ENCODE peak calls at places on chromosomes 12 and 14, in ten cellular contexts. I is IMR-90, G is heart left ventricle, M is prostate gland, C is stomach, X is upper lobe of left lung, W is A549, S is right lobe of liver, R is esophagus squamous epithelium, T is adrenal gland. U is an unnamed sample.

GRCh38 chr14:24974591-24975374 is 75.2 kb downstream of the STXBP6 start:
- DNase-seq in I (no peak), G (no peak), M (no peak), C (no peak), X (no peak), W (no peak), S (no peak), R (no peak), T (no peak), U (no peak)

GRCh38 chr12:55932546-55932919 is 1.6 kb downstream of the DGKA start:
- DNase-seq in I (peak), G (no peak), M (no peak), C (no peak), X (no peak), W (no peak), S (no peak), R (no peak), T (no peak), U (peak)

GRCh38 chr14:31232081-31232480 is 24.5 kb upstream of the HECTD1 start:
- DNase-seq in I (no peak), G (no peak), M (no peak), C (peak), X (no peak), W (no peak), S (no peak), R (no peak), T (no peak), U (peak)

GRCh38 chr14:50008562-50009355 is 107.6 kb downstream of the VCPKMT start:
- DNase-seq in I (peak), G (no peak), M (no peak), C (no peak), X (no peak), W (no peak), S (no peak), R (no peak), T (no peak), U (no peak)

GRCh38 chr14:23299558-23299957 is 3.1 kb downstream of the PPP1R3E start:
- DNase-seq in I (peak), G (no peak), M (no peak), C (no peak), X (no peak), W (peak), S (no peak), R (no peak), T (no peak), U (peak)

GRCh38 chr12:103505371-103506236 is 9.8 kb upstream of the C12orf42 start:
- DNase-seq in I (no peak), G (no peak), M (no peak), C (no peak), X (no peak), W (no peak), S (no peak), R (no peak), T (no peak), U (no peak)

GRCh38 chr14:30864934-30865333 is 9.4 kb upstream of the COCH start:
- DNase-seq in I (no peak), G (no peak), M (no peak), C (no peak), X (no peak), W (no peak), S (no peak), R (no peak), T (no peak), U (no peak)

GRCh38 chr12:54984602-54985376 is at the start of gene TESPA1:
- DNase-seq in I (no peak), G (peak), M (peak), C (peak), X (no peak), W (no peak), S (peak), R (peak), T (peak), U (peak)

GRCh38 chr14:34098045-34098984 is 147.4 kb upstream of the EGLN3 start:
- DNase-seq in I (peak), G (peak), M (peak), C (peak), X (no peak), W (peak), S (no peak), R (no peak), T (peak), U (peak)

GRCh38 chr14:50335389-50335788 is 23.3 kb downstream of the DMAC2L start:
- DNase-seq in I (peak), G (peak), M (peak), C (no peak), X (no peak), W (no peak), S (no peak), R (no peak), T (peak), U (no peak)

GRCh38 chr12:131698286-131698685 is 12.6 kb upstream of the SFSWAP start:
- DNase-seq in I (no peak), G (no peak), M (no peak), C (no peak), X (no peak), W (no peak), S (peak), R (no peak), T (no peak), U (no peak)

GRCh38 chr12:59736786-59737185 is 141.0 kb downstream of the SLC16A7 start:
- DNase-seq in I (peak), G (no peak), M (no peak), C (no peak), X (no peak), W (no peak), S (no peak), R (no peak), T (peak), U (peak)
- TF ChIP-seq POLR2A in I (no peak), G (no peak), M (no peak), C (no peak), X (no peak), W (no peak), S (no peak), R (no peak), T (no peak), U (no peak)

DNA sequence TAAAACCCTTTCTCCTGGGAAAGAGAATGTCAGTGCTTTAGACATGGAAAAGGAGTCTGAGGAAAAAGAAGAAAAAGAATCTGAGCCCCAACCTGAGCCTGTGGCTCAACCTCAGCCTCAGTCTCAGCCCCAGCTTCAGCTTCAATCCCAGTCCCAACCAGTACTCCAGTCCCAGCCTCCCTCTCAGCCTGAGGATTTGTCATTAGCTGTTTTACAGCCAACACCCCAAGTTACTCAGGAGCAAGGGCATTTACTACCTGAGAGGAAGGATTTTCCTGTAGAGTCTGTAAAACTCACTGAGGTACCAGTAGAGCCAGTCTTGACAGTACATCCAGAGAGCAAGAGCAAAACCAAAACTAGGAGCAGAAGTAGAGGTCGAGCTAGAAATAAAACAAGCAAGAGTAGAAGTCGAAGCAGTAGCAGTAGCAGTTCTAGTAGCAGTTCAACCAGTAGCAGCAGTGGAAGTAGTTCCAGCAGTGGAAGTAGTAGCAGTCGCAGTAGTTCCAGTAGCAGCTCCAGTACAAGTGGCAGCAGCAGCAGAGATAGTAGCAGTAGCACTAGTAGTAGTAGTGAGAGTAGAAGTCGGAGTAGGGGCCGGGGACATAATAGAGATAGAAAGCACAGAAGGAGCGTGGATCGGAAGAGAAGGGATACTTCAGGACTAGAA is 6.1 kb downstream of the PNN start:
- DNase-seq in I (no peak), G (no peak), M (no peak), C (no peak), X (no peak), W (no peak), S (no peak), R (no peak), T (no peak), U (no peak)
- TF ChIP-seq POLR2A in I (peak), G (no peak), M (no peak), C (no peak), X (no peak), W (no peak), S (no peak), R (no peak), T (no peak), U (peak)

GRCh38 chr12:21940972-21941521 is at the start of gene ABCC9:
- DNase-seq in I (peak), G (peak), M (peak), C (peak), X (peak), W (no peak), S (peak), R (no peak), T (no peak), U (no peak)

GRCh38 chr12:21939435-21939834 is 1.8 kb downstream of the ABCC9 start:
- DNase-seq in I (no peak), G (peak), M (no peak), C (no peak), X (no peak), W (no peak), S (no peak), R (no peak), T (no peak), U (no peak)

GRCh38 chr12:21940549-21940948 is 677 bp downstream of the ABCC9 start:
- DNase-seq in I (no peak), G (no peak), M (no peak), C (no peak), X (no peak), W (no peak), S (no peak), R (no peak), T (no peak), U (no peak)

GRCh38 chr12:21942377-21942703 is 1.1 kb upstream of the ABCC9 start:
- DNase-seq in I (no peak), G (no peak), M (no peak), C (no peak), X (no peak), W (no peak), S (no peak), R (no peak), T (no peak), U (no peak)

DNA sequence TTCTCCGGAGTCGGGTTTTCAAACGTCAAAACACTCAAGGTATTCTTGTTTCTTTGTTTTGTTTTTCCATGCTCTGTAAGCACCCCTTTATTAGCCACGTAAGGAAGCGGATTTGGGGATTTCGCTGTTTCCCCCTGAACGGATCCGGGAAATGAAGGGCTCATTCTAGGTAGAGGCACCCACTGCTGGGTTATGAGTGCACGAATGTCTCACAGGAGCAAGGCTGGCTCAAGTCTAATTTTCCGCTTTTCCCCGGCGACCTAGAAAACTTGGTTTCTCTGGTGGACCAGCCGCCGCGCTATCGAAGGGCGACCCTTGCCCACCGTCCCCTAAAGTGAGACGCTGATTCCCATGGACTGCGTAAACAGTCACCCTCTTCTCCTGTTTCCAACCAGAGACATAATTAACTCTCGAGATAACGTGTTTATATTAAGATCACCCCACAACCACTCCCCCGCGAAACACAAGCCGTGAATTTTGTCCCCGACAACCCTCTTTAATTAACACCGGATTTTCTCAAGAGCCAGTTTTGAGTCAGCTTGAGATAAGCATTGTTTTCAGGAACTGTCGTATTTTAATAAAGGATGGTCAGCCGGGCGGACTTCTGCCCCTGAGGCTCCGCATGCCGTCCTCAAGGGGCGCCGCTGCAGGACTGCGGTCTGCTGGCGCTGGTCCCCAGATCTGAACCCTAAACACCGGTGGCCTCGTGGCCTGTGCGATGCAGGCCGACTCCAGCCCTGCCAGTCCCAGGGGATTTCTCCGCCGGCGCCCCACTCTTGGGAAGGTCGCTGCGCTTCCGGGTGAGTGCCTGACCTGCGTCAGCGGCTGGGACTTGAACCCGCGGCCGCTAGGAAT is 523 bp upstream of the ABCC9 start:
- DNase-seq in I (peak), G (peak), M (no peak), C (no peak), X (peak), W (no peak), S (peak), R (no peak), T (peak), U (no peak)
- TF ChIP-seq POLR2A in I (no peak), G (peak), M (no peak), C (no peak), X (no peak), W (no peak), S (peak), R (no peak), T (no peak), U (no peak)

GRCh38 chr12:89352492-89353187 is at the start of gene DUSP6:
- DNase-seq in I (peak), G (peak), M (peak), C (peak), X (peak), W (peak), S (peak), R (peak), T (peak), U (peak)
- TF ChIP-seq POLR2A in I (no peak), G (peak), M (peak), C (peak), X (no peak), W (peak), S (peak), R (no peak), T (no peak), U (peak)